ENCODE peak calls at places on chromosomes 12 and 14, in four cellular contexts. H is GOT3, L is endothelial cell, G is head of caudate nucleus. N is an unnamed sample.

GRCh38 chr14:24042733-24043132 is 9.1 kb upstream of the CARMIL3 start:
- DNase-seq in H (no peak), L (no peak), G (no peak), N (no peak)

GRCh38 chr14:99393059-99393655 is 87.5 kb downstream of the SETD3 start:
- DNase-seq in H (no peak), L (peak), G (peak), N (peak)

GRCh38 chr14:87483651-87484260 is 509.2 kb downstream of the GALC start:
- DNase-seq in H (no peak), L (no peak), G (no peak), N (no peak)

GRCh38 chr12:122851820-122852219 is 16.6 kb downstream of the HIP1R start:
- DNase-seq in H (no peak), L (peak), G (peak), N (no peak)

GRCh38 chr14:89721991-89722390 is 232.5 kb downstream of the EFCAB11 start:
- DNase-seq in H (no peak), L (no peak), G (no peak), N (no peak)

GRCh38 chr14:53946071-53946403 is 10.6 kb downstream of the BMP4 start:
- DNase-seq in H (no peak), L (no peak), G (no peak), N (no peak)

GRCh38 chr12:124702736-124703135 is 135.3 kb upstream of the NCOR2 start:
- DNase-seq in H (no peak), L (no peak), G (no peak), N (no peak)

GRCh38 chr14:93963692-93964091 is 12.7 kb downstream of the ASB2 start:
- DNase-seq in H (no peak), L (no peak), G (no peak), N (peak)

N was measured in OCI-LY7.